ENCODE peak calls at places on chromosomes 7 and 10, in ten cellular contexts. N is activated CD4-positive, alpha-beta T cell treated with anti-CD3 and anti-CD28 coated beads, Interleukin-2, amount 50 U/mL, for 1 hour; P is endothelial cell; G is occipital lobe; I is neural crest cell; U is Caco-2; Z is transverse colon; R is A549; T is activated T-helper 1 cell treated with anti-CD3 and anti-CD28 coated beads, Interleukin-12 subunit alpha, Interleukin-12 subunit beta, Interleukin-2, Interleukin-4 antibody, amounts not matched to agents 30 ng/mL and 10 ng/mL and 1 ng/mL, durations not matched to agents 14 hours and 24 hours and 36 hours; J is stimulated activated CD4-positive, alpha-beta T cell treated with anti-CD3 and anti-CD28 coated beads, TNF-alpha, amount 100 ng/mL, for 24 hours. V is an unnamed sample.

GRCh38 chr7:143408686-143409551 is at the start of gene EPHA1:
- DNase-seq in P (no peak), R (no peak), J (no peak), G (no peak), T (no peak), I (no peak), N (peak), Z (peak), U (peak), V (peak)

GRCh38 chr7:129529643-129530042 is 27.3 kb downstream of the SMKR1 start:
- DNase-seq in R (no peak), J (no peak), N (no peak), T (no peak), G (no peak), P (no peak), U (no peak), I (no peak), Z (no peak), V (no peak)

GRCh38 chr10:29248987-29249386 is 39.9 kb upstream of the LYZL1 start:
- DNase-seq in N (no peak), Z (no peak), I (no peak), T (no peak), J (no peak), P (no peak), U (no peak), G (no peak), R (no peak), V (no peak)

GRCh38 chr7:19464241-19464640 is 244.6 kb downstream of the POLR1F start:
- DNase-seq in I (no peak), P (no peak), R (no peak), Z (no peak), N (no peak), G (no peak), U (no peak), T (no peak), J (no peak), V (no peak)

GRCh38 chr10:57654856-57655255 is 612.8 kb downstream of the IPMK start:
- DNase-seq in J (no peak), G (no peak), P (no peak), I (no peak), R (no peak), T (no peak), U (no peak), Z (no peak), N (no peak), V (no peak)

GRCh38 chr10:119409385-119409784 is 133.1 kb downstream of the RGS10 start:
- DNase-seq in J (no peak), N (no peak), G (no peak), P (no peak), U (no peak), T (no peak), R (no peak), I (no peak), Z (no peak), V (no peak)

GRCh38 chr7:138170298-138170697 is 94.0 kb downstream of the AKR1D1 start:
- DNase-seq in R (no peak), P (no peak), G (no peak), J (no peak), T (no peak), I (no peak), U (peak), Z (no peak), N (no peak), V (no peak)

GRCh38 chr7:159027091-159027802 is 117.4 kb downstream of the VIPR2 start:
- DNase-seq in P (no peak), I (no peak), J (no peak), R (peak), T (no peak), G (no peak), Z (peak), N (no peak), U (no peak), V (no peak)

GRCh38 chr7:95910341-95910740 is 138.0 kb downstream of the DYNC1I1 start:
- DNase-seq in G (no peak), R (no peak), U (no peak), I (no peak), T (no peak), J (no peak), Z (no peak), N (no peak), P (no peak), V (no peak)

GRCh38 chr10:29266641-29267040 is 22.2 kb upstream of the LYZL1 start:
- DNase-seq in Z (no peak), I (peak), R (no peak), N (no peak), J (no peak), T (no peak), G (no peak), U (no peak), P (no peak), V (no peak)

GRCh38 chr7:149790146-149790548 is 16.8 kb upstream of the ZNF467 start:
- DNase-seq in G (no peak), Z (peak), N (peak), U (no peak), R (peak), J (no peak), I (peak), T (peak), P (peak), V (no peak)

GRCh38 chr7:2956526-2957368 is 86.9 kb downstream of the CARD11 start:
- DNase-seq in Z (no peak), P (no peak), G (no peak), J (no peak), N (no peak), R (peak), I (no peak), T (peak), U (peak), V (no peak)

GRCh38 chr7:33091111-33091531 is 18.1 kb downstream of the RP9 start:
- DNase-seq in R (no peak), J (no peak), N (no peak), T (no peak), U (no peak), P (no peak), I (no peak), Z (no peak), G (no peak), V (no peak)

GRCh38 chr10:103897241-103897774 is 20.7 kb downstream of the STN1 start:
- DNase-seq in N (no peak), U (no peak), P (no peak), T (no peak), R (no peak), J (no peak), G (no peak), Z (no peak), I (no peak), V (no peak)

GRCh38 chr7:30147785-30148184 is 13.0 kb downstream of the MTURN start:
- DNase-seq in J (no peak), N (no peak), P (no peak), R (no peak), G (no peak), T (no peak), I (no peak), U (no peak), Z (no peak), V (no peak)

GRCh38 chr10:60377955-60378354 is 11.7 kb downstream of the ANK3 start:
- DNase-seq in G (no peak), R (no peak), T (no peak), P (no peak), N (no peak), I (no peak), U (no peak), Z (no peak), J (no peak), V (no peak)

GRCh38 chr10:59991117-59991516 is 84.8 kb upstream of the CCDC6 start:
- DNase-seq in R (no peak), I (no peak), Z (no peak), U (no peak), T (no peak), G (no peak), N (no peak), P (no peak), J (no peak), V (no peak)

V was measured in iPS DF 19.7.